ENCODE peak calls at places on chromosome 4, in ten cellular contexts. K is CD4-positive, alpha-beta memory T cell; L is stimulated activated naive CD8-positive, alpha-beta T cell treated with anti-CD3 and anti-CD28 coated beads, Interleukin-15, Interleukin-2, amounts not matched to agents 100 U/mL and 50 U/mL, for 24 hours; M is BJ; T is T follicular helper cell; H is foreskin fibroblast; I is NCI-H524 treated with DMSO at 0.1 percent for 48 hours; C is NCI-H748 treated with DMSO at 0.1 percent for 48 hours; V is Right ventricle myocardium inferior; F is nucleus accumbens. E is an unnamed sample.

GRCh38 chr4:161237495-161237894 is 926.3 kb downstream of the FSTL5 start:
- DNase-seq in M (no peak), V (no peak), F (no peak), L (no peak), T (no peak), C (no peak), K (no peak), H (no peak), I (no peak), E (no peak)

GRCh38 chr4:1241466-1241935 is 7.4 kb downstream of the CTBP1 start:
- DNase-seq in L (no peak), T (no peak), M (no peak), I (no peak), K (no peak), C (no peak), V (peak), F (no peak), H (no peak), E (no peak)

GRCh38 chr4:145452447-145453162 is 29.0 kb upstream of the SMAD1 start:
- DNase-seq in I (no peak), F (no peak), K (no peak), T (no peak), C (no peak), H (no peak), L (no peak), M (no peak), V (no peak), E (no peak)

GRCh38 chr4:115219315-115219840 is 106.0 kb upstream of the NDST4 start:
- DNase-seq in K (no peak), H (no peak), T (no peak), V (no peak), M (no peak), I (no peak), C (no peak), F (no peak), L (no peak), E (no peak)

GRCh38 chr4:87069037-87069742 is 134.4 kb downstream of the AFF1 start:
- DNase-seq in T (no peak), C (no peak), F (no peak), K (no peak), I (no peak), V (no peak), H (no peak), L (no peak), M (no peak), E (no peak)

GRCh38 chr4:138555584-138555983 is 313.4 kb upstream of the SLC7A11 start:
- DNase-seq in C (no peak), I (no peak), M (no peak), F (no peak), L (no peak), V (no peak), K (no peak), T (no peak), H (no peak), E (no peak)

GRCh38 chr4:74112399-74113090 is 13.6 kb upstream of the CXCL2 start:
- DNase-seq in M (no peak), F (no peak), L (no peak), C (no peak), V (no peak), T (no peak), K (no peak), I (no peak), H (peak), E (no peak)

GRCh38 chr4:80365928-80366327 is 30.4 kb downstream of the CFAP299 start:
- DNase-seq in C (peak), F (no peak), H (peak), K (peak), T (peak), I (peak), M (no peak), V (no peak), L (peak), E (peak)

GRCh38 chr4:142110136-142110535 is 473.8 kb downstream of the IL15 start:
- DNase-seq in V (no peak), F (no peak), K (no peak), L (no peak), C (no peak), T (no peak), H (no peak), M (no peak), I (no peak), E (no peak)

GRCh38 chr4:141560056-141560455 is 76.3 kb upstream of the IL15 start:
- DNase-seq in V (no peak), H (no peak), M (no peak), I (no peak), L (no peak), C (no peak), K (no peak), F (no peak), T (no peak), E (no peak)

GRCh38 chr4:170058745-170059144 is 31.0 kb downstream of the AADAT start:
- DNase-seq in K (no peak), M (no peak), F (no peak), T (no peak), C (no peak), V (no peak), I (no peak), H (no peak), L (no peak), E (no peak)

GRCh38 chr4:190020790-190021717 is 6.0 kb downstream of the FRG2 start:
- DNase-seq in C (no peak), L (peak), I (no peak), K (no peak), F (no peak), V (peak), T (no peak), M (no peak), H (peak), E (no peak)

GRCh38 chr4:11483076-11483475 is 54.4 kb upstream of the HS3ST1 start:
- DNase-seq in C (no peak), T (no peak), H (no peak), F (no peak), I (no peak), M (no peak), V (no peak), K (no peak), L (no peak), E (no peak)

GRCh38 chr4:122588453-122589238 is 32.2 kb downstream of the IL21 start:
- DNase-seq in K (no peak), V (no peak), I (no peak), H (peak), C (no peak), T (no peak), M (no peak), F (no peak), L (no peak), E (no peak)

GRCh38 chr4:145097331-145097820 is 620 bp downstream of the ANAPC10 start:
- DNase-seq in C (no peak), T (no peak), H (no peak), K (no peak), L (no peak), I (no peak), V (no peak), M (no peak), F (no peak), E (peak)

GRCh38 chr4:9979101-9979815 is 42.0 kb downstream of the SLC2A9 start:
- DNase-seq in I (no peak), T (no peak), K (no peak), V (no peak), F (no peak), L (no peak), C (no peak), H (no peak), M (no peak), E (no peak)

GRCh38 chr4:60588556-60588955 is 611.6 kb upstream of the ADGRL3 start:
- DNase-seq in C (no peak), F (no peak), L (no peak), M (no peak), H (no peak), K (no peak), V (no peak), I (no peak), T (no peak), E (no peak)

GRCh38 chr4:67134616-67135015 is 410.7 kb downstream of the CENPC start:
- DNase-seq in V (no peak), C (no peak), F (no peak), M (no peak), K (no peak), H (no peak), L (no peak), T (no peak), I (no peak), E (no peak)

GRCh38 chr4:15809058-15809457 is 30.9 kb downstream of the CD38 start:
- DNase-seq in I (no peak), H (no peak), C (no peak), V (no peak), L (no peak), M (no peak), T (no peak), F (no peak), K (no peak), E (no peak)

GRCh38 chr4:89468632-89469031 is 161.0 kb upstream of the GPRIN3 start:
- DNase-seq in K (no peak), C (no peak), H (peak), L (no peak), T (no peak), I (no peak), M (no peak), F (no peak), V (no peak), E (no peak)

GRCh38 chr4:157514711-157515110 is 294.2 kb downstream of the GRIA2 start:
- DNase-seq in I (no peak), K (no peak), L (no peak), M (no peak), V (no peak), T (no peak), F (no peak), C (peak), H (no peak), E (no peak)

GRCh38 chr4:87103691-87104187 is 116.7 kb downstream of the KLHL8 start:
- DNase-seq in L (no peak), H (peak), F (no peak), T (no peak), M (no peak), V (no peak), K (peak), I (no peak), C (no peak), E (peak)

GRCh38 chr4:54017308-54017707 is 47.1 kb downstream of the CHIC2 start:
- DNase-seq in K (no peak), T (no peak), F (no peak), C (no peak), H (no peak), V (no peak), L (no peak), I (no peak), M (no peak), E (no peak)

GRCh38 chr4:56656346-56656643 is 24.8 kb downstream of the HOPX start:
- DNase-seq in H (peak), C (no peak), V (no peak), T (no peak), I (no peak), K (peak), L (peak), M (no peak), F (no peak), E (no peak)

GRCh38 chr4:67167849-67168248 is 377.5 kb downstream of the CENPC start:
- DNase-seq in V (no peak), K (no peak), T (no peak), M (no peak), H (no peak), I (no peak), C (no peak), F (no peak), L (no peak), E (no peak)

GRCh38 chr4:161696957-161697356 is 466.8 kb downstream of the FSTL5 start:
- DNase-seq in I (no peak), L (no peak), V (no peak), T (no peak), F (no peak), M (no peak), H (no peak), C (no peak), K (no peak), E (no peak)

GRCh38 chr4:97477974-97478373 is 665.3 kb downstream of the STPG2 start:
- DNase-seq in H (no peak), T (no peak), C (no peak), K (no peak), F (no peak), I (no peak), V (no peak), L (no peak), M (no peak), E (no peak)

GRCh38 chr4:38154681-38155588 is 194.7 kb downstream of the PTTG2 start:
- DNase-seq in T (no peak), L (no peak), M (no peak), K (peak), V (peak), C (peak), F (no peak), H (no peak), I (no peak), E (peak)

GRCh38 chr4:2247128-2248043 is 5.5 kb upstream of the HAUS3 start:
- DNase-seq in M (no peak), T (no peak), C (no peak), L (no peak), F (no peak), V (peak), K (no peak), I (no peak), H (no peak), E (no peak)

GRCh38 chr4:101127176-101127790 is 220.0 kb downstream of the PPP3CA start:
- DNase-seq in V (no peak), H (peak), C (no peak), F (no peak), K (no peak), M (no peak), T (no peak), I (no peak), L (no peak), E (no peak)

GRCh38 chr4:173014113-173014558 is 154.5 kb upstream of the GALNT7 start:
- DNase-seq in I (no peak), L (no peak), F (no peak), V (no peak), H (peak), K (no peak), M (no peak), C (no peak), T (no peak), E (no peak)

E was measured in epithelial cell of prostate.